ENCODE peak calls at places on chromosomes 16 and 17, in nine cellular contexts. W, L, A, P, D, U, V, K and N are unnamed samples.

GRCh38 chr17:62916684-62917571 is 49.1 kb upstream of the TANC2 start:
- DNase-seq in L (no peak), U (no peak), D (no peak), A (no peak), W (no peak), P (no peak), V (no peak), K (peak), N (no peak)

GRCh38 chr17:13931752-13932477 is 137.4 kb upstream of the COX10 start:
- DNase-seq in P (peak), A (peak), L (no peak), V (peak), D (peak), K (no peak), U (no peak), W (no peak), N (no peak)

GRCh38 chr16:1105888-1106620 is 10.0 kb upstream of the C1QTNF8 start:
- DNase-seq in P (peak), D (peak), V (peak), A (peak), K (peak), U (peak), W (peak), L (no peak), N (peak)

GRCh38 chr17:29241015-29241963 is 5.4 kb upstream of the CRYBA1 start:
- DNase-seq in U (no peak), A (peak), V (peak), L (peak), P (peak), W (no peak), D (no peak), K (peak), N (no peak)

GRCh38 chr16:78890496-78890895 is 710.0 kb downstream of the MAF start:
- DNase-seq in P (no peak), D (no peak), A (no peak), K (no peak), W (no peak), V (no peak), L (no peak), U (no peak), N (no peak)

GRCh38 chr16:67542464-67542863 is 13.8 kb downstream of the RIPOR1 start:
- DNase-seq in P (peak), K (peak), V (no peak), L (no peak), U (peak), A (no peak), W (peak), D (peak), N (peak)

GRCh38 chr17:80870401-80870800 is 121.2 kb upstream of the CHMP6 start:
- DNase-seq in P (peak), D (no peak), K (no peak), U (no peak), A (no peak), V (no peak), W (no peak), L (no peak), N (no peak)

GRCh38 chr17:68238894-68239293 is 8.9 kb upstream of the AMZ2 start:
- DNase-seq in K (no peak), L (no peak), V (no peak), D (no peak), U (no peak), A (no peak), P (no peak), W (no peak), N (no peak)

GRCh38 chr17:7282752-7283321 is 1.3 kb downstream of the SLC2A4 start:
- DNase-seq in W (no peak), U (no peak), V (no peak), P (no peak), L (no peak), A (no peak), K (no peak), D (no peak), N (no peak)

GRCh38 chr16:4675864-4676786 is 17.2 kb upstream of the NUDT16L1 start:
- DNase-seq in W (peak), L (no peak), K (no peak), D (no peak), U (no peak), P (no peak), A (no peak), V (no peak), N (peak)

GRCh38 chr16:15946257-15947044 is 3.0 kb upstream of the ABCC1 start:
- DNase-seq in A (no peak), D (no peak), U (no peak), L (peak), K (no peak), W (no peak), P (no peak), V (no peak), N (no peak)

GRCh38 chr17:7436556-7437368 is 1.5 kb downstream of the TMEM102 start:
- DNase-seq in P (peak), A (peak), K (peak), V (peak), U (peak), W (peak), D (peak), L (peak), N (peak)

GRCh38 chr16:51767564-51767963 is 616.5 kb upstream of the SALL1 start:
- DNase-seq in W (no peak), D (no peak), V (no peak), P (no peak), A (no peak), U (peak), L (no peak), K (no peak), N (no peak)

GRCh38 chr17:82013341-82013740 is 9.3 kb downstream of the CENPX start:
- DNase-seq in V (no peak), U (no peak), L (no peak), D (no peak), P (peak), W (no peak), A (no peak), K (peak), N (no peak)